ENCODE peak calls at places on chromosomes 6 and 20, in six cellular contexts. One of them, this sample, is unnamed.

GRCh38 chr20:57217802-57218201 is 48.6 kb downstream of the BMP7 start:
- DNase-seq in K562: no peak
- DNase-seq in SK-N-SH: no peak
- DNase-seq in H1: no peak
- DNase-seq in HepG2: no peak
- DNase-seq in GM12878: no peak
- DNase-seq in this sample: no peak

GRCh38 chr6:161142957-161143296 is 130.9 kb downstream of the AGPAT4 start:
- DNase-seq in K562: no peak
- DNase-seq in SK-N-SH: no peak
- DNase-seq in H1: no peak
- DNase-seq in HepG2: no peak
- DNase-seq in GM12878: no peak
- DNase-seq in this sample: no peak

GRCh38 chr6:73538116-73538779 is 17.4 kb upstream of the EEF1A1 start:
- DNase-seq in K562: no peak
- DNase-seq in SK-N-SH: no peak
- DNase-seq in H1: no peak
- DNase-seq in HepG2: no peak
- DNase-seq in GM12878: no peak
- DNase-seq in this sample: no peak

GRCh38 chr6:36160147-36160760 is 29.9 kb downstream of the MAPK13 start:
- DNase-seq in K562: no peak
- DNase-seq in SK-N-SH: no peak
- DNase-seq in H1: no peak
- DNase-seq in HepG2: no peak
- DNase-seq in GM12878: no peak
- DNase-seq in this sample: no peak

GRCh38 chr20:20457392-20458126 is 89.7 kb downstream of the INSM1 start:
- DNase-seq in K562: no peak
- DNase-seq in SK-N-SH: no peak
- DNase-seq in H1: no peak
- DNase-seq in HepG2: no peak
- DNase-seq in GM12878: no peak
- DNase-seq in this sample: no peak

GRCh38 chr6:23510778-23511510 is 615.1 kb upstream of the NRSN1 start:
- DNase-seq in K562: no peak
- DNase-seq in SK-N-SH: no peak
- DNase-seq in H1: no peak
- DNase-seq in HepG2: no peak
- DNase-seq in GM12878: no peak
- DNase-seq in this sample: no peak

GRCh38 chr20:63913768-63914167 is 18.8 kb downstream of the DNAJC5 start:
- DNase-seq in K562: no peak
- DNase-seq in SK-N-SH: no peak
- DNase-seq in H1: no peak
- DNase-seq in HepG2: no peak
- DNase-seq in GM12878: no peak
- DNase-seq in this sample: no peak

GRCh38 chr20:24991897-24992419 is 593 bp downstream of the APMAP start:
- DNase-seq in K562: peak
- DNase-seq in SK-N-SH: peak
- DNase-seq in H1: no peak
- DNase-seq in HepG2: no peak
- DNase-seq in GM12878: no peak
- DNase-seq in this sample: no peak

GRCh38 chr6:101413773-101414172 is 20.3 kb downstream of the GRIK2 start:
- DNase-seq in K562: no peak
- DNase-seq in SK-N-SH: no peak
- DNase-seq in H1: no peak
- DNase-seq in HepG2: no peak
- DNase-seq in GM12878: no peak
- DNase-seq in this sample: no peak

GRCh38 chr6:151493495-151494234 is at the start of gene CCDC170:
- DNase-seq in K562: no peak
- DNase-seq in SK-N-SH: peak
- DNase-seq in H1: no peak
- DNase-seq in HepG2: peak
- DNase-seq in GM12878: no peak
- DNase-seq in this sample: peak

GRCh38 chr6:156963712-156964700 is 186.8 kb downstream of the ARID1B start:
- DNase-seq in K562: peak
- DNase-seq in SK-N-SH: no peak
- DNase-seq in H1: no peak
- DNase-seq in HepG2: peak
- DNase-seq in GM12878: peak
- DNase-seq in this sample: peak

GRCh38 chr20:6469695-6470094 is 297.8 kb upstream of the BMP2 start:
- DNase-seq in K562: no peak
- DNase-seq in SK-N-SH: no peak
- DNase-seq in H1: no peak
- DNase-seq in HepG2: no peak
- DNase-seq in GM12878: no peak
- DNase-seq in this sample: no peak

GRCh38 chr20:48750941-48751620 is 76.7 kb downstream of the PREX1 start:
- DNase-seq in K562: no peak
- DNase-seq in SK-N-SH: peak
- DNase-seq in H1: peak
- DNase-seq in HepG2: no peak
- DNase-seq in GM12878: no peak
- DNase-seq in this sample: peak

GRCh38 chr6:159693894-159694545 is 979 bp upstream of the SOD2 start:
- DNase-seq in K562: peak
- DNase-seq in SK-N-SH: no peak
- DNase-seq in H1: no peak
- DNase-seq in HepG2: peak
- DNase-seq in GM12878: no peak
- DNase-seq in this sample: peak

GRCh38 chr6:111950661-111951426 is 77.6 kb upstream of the FYN start:
- DNase-seq in K562: no peak
- DNase-seq in SK-N-SH: peak
- DNase-seq in H1: no peak
- DNase-seq in HepG2: no peak
- DNase-seq in GM12878: no peak
- DNase-seq in this sample: no peak

GRCh38 chr6:106556368-106556960 is 72.8 kb downstream of the RTN4IP1 start:
- DNase-seq in K562: no peak
- DNase-seq in SK-N-SH: no peak
- DNase-seq in H1: no peak
- DNase-seq in HepG2: peak
- DNase-seq in GM12878: no peak
- DNase-seq in this sample: no peak

GRCh38 chr6:158817298-158818007 is 1.7 kb downstream of the EZR start:
- DNase-seq in K562: peak
- DNase-seq in SK-N-SH: peak
- DNase-seq in H1: no peak
- DNase-seq in HepG2: peak
- DNase-seq in GM12878: no peak
- DNase-seq in this sample: no peak

GRCh38 chr20:17473662-17474061 is 57.5 kb downstream of the BFSP1 start:
- DNase-seq in K562: no peak
- DNase-seq in SK-N-SH: peak
- DNase-seq in H1: no peak
- DNase-seq in HepG2: no peak
- DNase-seq in GM12878: no peak
- DNase-seq in this sample: no peak

GRCh38 chr20:2335096-2335495 is 39.3 kb downstream of the TGM3 start:
- DNase-seq in K562: no peak
- DNase-seq in SK-N-SH: no peak
- DNase-seq in H1: no peak
- DNase-seq in HepG2: no peak
- DNase-seq in GM12878: no peak
- DNase-seq in this sample: no peak

GRCh38 chr6:42177514-42178364 is 4.6 kb downstream of the GUCA1A start:
- DNase-seq in K562: no peak
- DNase-seq in SK-N-SH: peak
- DNase-seq in H1: peak
- DNase-seq in HepG2: no peak
- DNase-seq in GM12878: no peak
- DNase-seq in this sample: no peak

GRCh38 chr6:140849441-140849840 is 1283.3 kb upstream of the GJE1 start:
- DNase-seq in K562: no peak
- DNase-seq in SK-N-SH: no peak
- DNase-seq in H1: no peak
- DNase-seq in HepG2: no peak
- DNase-seq in GM12878: no peak
- DNase-seq in this sample: no peak

GRCh38 chr20:24673678-24674570 is 204.5 kb downstream of the SYNDIG1 start:
- DNase-seq in K562: no peak
- DNase-seq in SK-N-SH: no peak
- DNase-seq in H1: no peak
- DNase-seq in HepG2: no peak
- DNase-seq in GM12878: no peak
- DNase-seq in this sample: no peak

GRCh38 chr6:109279628-109280027 is 102.6 kb downstream of the CD164 start:
- DNase-seq in K562: no peak
- DNase-seq in SK-N-SH: no peak
- DNase-seq in H1: no peak
- DNase-seq in HepG2: no peak
- DNase-seq in GM12878: no peak
- DNase-seq in this sample: no peak

GRCh38 chr6:74409447-74409846 is 713.4 kb downstream of the CD109 start:
- DNase-seq in K562: no peak
- DNase-seq in SK-N-SH: no peak
- DNase-seq in H1: no peak
- DNase-seq in HepG2: peak
- DNase-seq in GM12878: no peak
- DNase-seq in this sample: no peak

GRCh38 chr6:105757512-105758200 is 328.5 kb upstream of the PRDM1 start:
- DNase-seq in K562: no peak
- DNase-seq in SK-N-SH: no peak
- DNase-seq in H1: no peak
- DNase-seq in HepG2: peak
- DNase-seq in GM12878: peak
- DNase-seq in this sample: no peak

GRCh38 chr20:36919715-36920333 is 31.7 kb downstream of the SAMHD1 start:
- DNase-seq in K562: peak
- DNase-seq in SK-N-SH: peak
- DNase-seq in H1: no peak
- DNase-seq in HepG2: peak
- DNase-seq in GM12878: peak
- DNase-seq in this sample: peak

GRCh38 chr6:9428416-9429172 is 986.3 kb downstream of the TFAP2A start:
- DNase-seq in K562: no peak
- DNase-seq in SK-N-SH: no peak
- DNase-seq in H1: no peak
- DNase-seq in HepG2: no peak
- DNase-seq in GM12878: no peak
- DNase-seq in this sample: no peak

GRCh38 chr6:169451065-169451840 is 197.6 kb upstream of the THBS2 start:
- DNase-seq in K562: peak
- DNase-seq in SK-N-SH: no peak
- DNase-seq in H1: no peak
- DNase-seq in HepG2: no peak
- DNase-seq in GM12878: no peak
- DNase-seq in this sample: no peak

GRCh38 chr6:382883-383420 is 8.6 kb upstream of the IRF4 start:
- DNase-seq in K562: no peak
- DNase-seq in SK-N-SH: no peak
- DNase-seq in H1: no peak
- DNase-seq in HepG2: no peak
- DNase-seq in GM12878: no peak
- DNase-seq in this sample: no peak

GRCh38 chr6:8322659-8323058 is 112.7 kb downstream of the SLC35B3 start:
- DNase-seq in K562: no peak
- DNase-seq in SK-N-SH: no peak
- DNase-seq in H1: no peak
- DNase-seq in HepG2: no peak
- DNase-seq in GM12878: no peak
- DNase-seq in this sample: no peak
- TF ChIP-seq GABPA in K562: no peak
- TF ChIP-seq GABPA in SK-N-SH: no peak
- TF ChIP-seq GABPA in H1: no peak
- TF ChIP-seq GABPA in HepG2: no peak
- TF ChIP-seq GABPA in GM12878: no peak
- TF ChIP-seq GABPA in this sample: no peak

GRCh38 chr6:168415993-168416530 is 24.9 kb upstream of the SMOC2 start:
- DNase-seq in K562: no peak
- DNase-seq in SK-N-SH: no peak
- DNase-seq in H1: no peak
- DNase-seq in HepG2: no peak
- DNase-seq in GM12878: no peak
- DNase-seq in this sample: no peak

GRCh38 chr6:168413856-168414255 is 27.1 kb upstream of the SMOC2 start:
- DNase-seq in K562: peak
- DNase-seq in SK-N-SH: no peak
- DNase-seq in H1: no peak
- DNase-seq in HepG2: no peak
- DNase-seq in GM12878: no peak
- DNase-seq in this sample: no peak

GRCh38 chr6:168415149-168415992 is 25.6 kb upstream of the SMOC2 start:
- DNase-seq in K562: no peak
- DNase-seq in SK-N-SH: no peak
- DNase-seq in H1: no peak
- DNase-seq in HepG2: no peak
- DNase-seq in GM12878: no peak
- DNase-seq in this sample: no peak

GRCh38 chr6:168413018-168413720 is 27.8 kb upstream of the SMOC2 start:
- DNase-seq in K562: peak
- DNase-seq in SK-N-SH: no peak
- DNase-seq in H1: no peak
- DNase-seq in HepG2: no peak
- DNase-seq in GM12878: no peak
- DNase-seq in this sample: no peak

GRCh38 chr6:168414696-168415095 is 26.3 kb upstream of the SMOC2 start:
- DNase-seq in K562: no peak
- DNase-seq in SK-N-SH: no peak
- DNase-seq in H1: no peak
- DNase-seq in HepG2: no peak
- DNase-seq in GM12878: no peak
- DNase-seq in this sample: no peak
- TF ChIP-seq CTCF in K562: no peak
- TF ChIP-seq CTCF in SK-N-SH: no peak
- TF ChIP-seq CTCF in H1: no peak
- TF ChIP-seq CTCF in HepG2: no peak
- TF ChIP-seq CTCF in GM12878: no peak
- TF ChIP-seq CTCF in this sample: no peak

DNA sequence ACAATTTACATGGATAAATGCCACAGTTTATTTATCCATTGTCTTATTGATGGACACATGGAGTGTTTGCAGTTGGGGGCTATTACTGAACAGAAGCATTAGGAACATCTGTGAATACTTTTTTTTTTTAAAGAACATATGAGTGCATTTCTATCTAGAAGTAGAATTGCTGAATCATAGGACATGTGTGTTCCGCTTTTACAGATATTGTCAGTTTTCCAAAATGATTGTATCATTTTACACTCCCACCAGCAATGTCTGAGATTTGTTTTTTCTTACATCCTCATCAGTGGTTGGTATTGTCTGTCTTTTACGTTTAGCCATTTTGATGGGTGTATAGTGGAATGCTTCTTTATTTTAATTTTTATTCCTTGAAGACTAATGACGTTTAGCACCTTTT is 42.0 kb upstream of the ASIP start:
- DNase-seq in K562: no peak
- DNase-seq in SK-N-SH: no peak
- DNase-seq in H1: no peak
- DNase-seq in HepG2: no peak
- DNase-seq in GM12878: no peak
- DNase-seq in this sample: no peak
- TF ChIP-seq GABPA in K562: no peak
- TF ChIP-seq GABPA in SK-N-SH: no peak
- TF ChIP-seq GABPA in H1: no peak
- TF ChIP-seq GABPA in HepG2: no peak
- TF ChIP-seq GABPA in GM12878: no peak
- TF ChIP-seq GABPA in this sample: no peak

GRCh38 chr6:83488861-83489260 is 23.5 kb upstream of the PRSS35 start:
- DNase-seq in K562: no peak
- DNase-seq in SK-N-SH: no peak
- DNase-seq in H1: no peak
- DNase-seq in HepG2: no peak
- DNase-seq in GM12878: no peak
- DNase-seq in this sample: no peak
- TF ChIP-seq CTCF in K562: no peak
- TF ChIP-seq CTCF in SK-N-SH: no peak
- TF ChIP-seq CTCF in H1: no peak
- TF ChIP-seq CTCF in HepG2: no peak
- TF ChIP-seq CTCF in GM12878: no peak
- TF ChIP-seq CTCF in this sample: no peak

This sample was measured in HL-60.